ENCODE peak calls at places on chromosomes 4 and X, in six cellular contexts. E is trophoblast cell, V is IMR-90, G is neuronal stem cell, F is H1, T is mesenchymal stem cell. R is an unnamed sample.
A peak's percentile ranks its signal among the peaks of the same experiment; 100 is the strongest.

GRCh38 chrX:134735015-134735414 is 76.7 kb upstream of the PLAC1 start:
- DNase-seq in E (no peak), V (no peak), G (no peak), T (no peak), F (no peak), R (no peak)

GRCh38 chr4:174681723-174682300 is 147.2 kb downstream of the GLRA3 start:
- DNase-seq in F (no peak), E (peak; percentile 17), V (peak; percentile 25), G (no peak), T (peak; percentile 52), R (no peak)

GRCh38 chr4:88147799-88148217 is 10.6 kb downstream of the ABCG2 start:
- DNase-seq in V (no peak), E (peak; percentile 94), G (no peak), F (no peak), T (peak; percentile 51), R (no peak)

GRCh38 chr4:73609688-73610087 is 10.5 kb downstream of the RASSF6 start:
- DNase-seq in G (no peak), E (no peak), F (no peak), V (peak; percentile 73), T (peak; percentile 62), R (no peak)

GRCh38 chrX:150664290-150664689 is 28.9 kb upstream of the MTMR1 start:
- DNase-seq in F (no peak), T (no peak), E (peak; percentile 11), G (no peak), V (no peak), R (no peak)

GRCh38 chrX:131366387-131366786 is 77.3 kb upstream of the IGSF1 start:
- DNase-seq in T (peak; percentile 35), F (no peak), V (no peak), G (no peak), E (peak; percentile 15), R (no peak)

GRCh38 chr4:84750956-84751275 is 168.0 kb downstream of the CDS1 start:
- DNase-seq in F (no peak), G (no peak), E (no peak), T (no peak), V (no peak), R (no peak)

GRCh38 chrX:13077168-13077567 is 32.7 kb upstream of the FAM9C start:
- DNase-seq in E (no peak), F (no peak), V (peak; percentile 47), T (peak; percentile 73), G (no peak), R (no peak)

GRCh38 chrX:139828037-139828436 is 104.8 kb downstream of the ATP11C start:
- DNase-seq in T (peak; percentile 37), F (no peak), G (no peak), E (no peak), V (no peak), R (no peak)

GRCh38 chr4:170400346-170400745 is 310.6 kb upstream of the AADAT start:
- DNase-seq in E (no peak), G (no peak), V (no peak), T (no peak), F (no peak), R (no peak)

GRCh38 chrX:46433892-46434291 is 111.3 kb downstream of the ZNF674 start:
- DNase-seq in V (peak; percentile 52), E (no peak), G (no peak), F (no peak), T (peak; percentile 33), R (no peak)

GRCh38 chrX:108437789-108438623 is at the start of gene COL4A6:
- DNase-seq in G (peak; percentile 45), V (no peak), F (peak; percentile 9), T (peak; percentile 37), E (no peak), R (peak; percentile 85)

GRCh38 chr4:10023050-10023419 is 1.7 kb upstream of the SLC2A9 start:
- DNase-seq in T (no peak), F (no peak), V (no peak), E (no peak), G (no peak), R (peak; percentile 8)

GRCh38 chrX:122641136-122641535 is 542.9 kb upstream of the GRIA3 start:
- DNase-seq in T (no peak), V (no peak), F (no peak), G (no peak), E (peak; percentile 18), R (no peak)

GRCh38 chrX:43733699-43734098 is 77.6 kb downstream of the MAOA start:
- DNase-seq in T (no peak), G (no peak), F (no peak), E (no peak), V (no peak), R (no peak)

GRCh38 chr4:83629945-83630684 is 94.2 kb downstream of the GPAT3 start:
- DNase-seq in E (peak; percentile 27), V (peak; percentile 82), G (no peak), F (no peak), T (peak; percentile 69), R (no peak)

GRCh38 chrX:155216940-155217450 is 735 bp downstream of the VBP1 start:
- DNase-seq in T (no peak), F (no peak), E (no peak), V (peak; percentile 4), G (peak; percentile 1), R (no peak)

GRCh38 chrX:47321386-47321785 is 49.0 kb upstream of the ZNF157 start:
- DNase-seq in E (peak; percentile 61), G (peak; percentile 57), F (peak; percentile 78), V (peak; percentile 43), T (peak; percentile 51), R (peak; percentile 93)

GRCh38 chr4:14879643-14880042 is 122.6 kb upstream of the CPEB2 start:
- DNase-seq in E (peak; percentile 47), F (no peak), G (no peak), V (no peak), T (no peak), R (no peak)

GRCh38 chr4:156633846-156634245 is 337.8 kb downstream of the PDGFC start:
- DNase-seq in E (no peak), G (no peak), T (no peak), F (no peak), V (no peak), R (no peak)

GRCh38 chr4:1336079-1336478 is 10.9 kb upstream of the UVSSA start:
- DNase-seq in F (no peak), V (peak; percentile 39), T (peak; percentile 77), G (no peak), E (peak; percentile 97), R (no peak)

GRCh38 chr4:119755599-119755998 is 127.0 kb upstream of the PDE5A start:
- DNase-seq in T (no peak), V (peak; percentile 63), E (no peak), F (no peak), G (no peak), R (no peak)

GRCh38 chr4:52051213-52051614 is at the start of gene SPATA18:
- DNase-seq in V (no peak), T (peak; percentile 37), E (no peak), G (no peak), F (no peak), R (peak; percentile 28)

GRCh38 chrX:4265036-4265435 is 551.6 kb upstream of the PRKX start:
- DNase-seq in T (no peak), G (no peak), E (no peak), V (no peak), F (no peak), R (no peak)

GRCh38 chr4:18571252-18571885 is 549.8 kb upstream of the LCORL start:
- DNase-seq in G (no peak), V (no peak), T (no peak), E (peak; percentile 63), F (no peak), R (no peak)

GRCh38 chr4:151887151-151887815 is 126.5 kb upstream of the GATB start:
- DNase-seq in F (no peak), T (no peak), G (no peak), V (no peak), E (peak; percentile 37), R (no peak)

GRCh38 chr4:74223098-74223497 is 65.2 kb downstream of the MTHFD2L start:
- DNase-seq in E (no peak), G (no peak), F (no peak), V (no peak), T (no peak), R (no peak)

GRCh38 chr4:14125375-14126129 is 498.0 kb upstream of the BOD1L1 start:
- DNase-seq in T (no peak), V (no peak), F (no peak), G (no peak), E (peak; percentile 19), R (no peak)

GRCh38 chr4:140793291-140793690 is 37.1 kb upstream of the TBC1D9 start:
- DNase-seq in F (no peak), G (no peak), V (no peak), E (no peak), T (no peak), R (no peak)

GRCh38 chr4:687048-687974 is 1.6 kb downstream of the SLC49A3 start:
- DNase-seq in T (peak; percentile 94), G (no peak), V (peak; percentile 77), F (no peak), E (peak; percentile 92), R (peak; percentile 76)

GRCh38 chr4:5882947-5883346 is 9.9 kb downstream of the CRMP1 start:
- DNase-seq in F (no peak), T (no peak), G (no peak), V (no peak), E (no peak), R (no peak)
- H3K79me1 ChIP-seq in F (peaks cover 33% of the 10 kb centered on the region), T (no peaks in the 10 kb centered on the region), G (peaks cover 22% of the 10 kb centered on the region), V (no peaks in the 10 kb centered on the region), E (no peaks in the 10 kb centered on the region), R (peaks cover 22% of the 10 kb centered on the region)

GRCh38 chr4:54065282-54066087 is 1.1 kb upstream of the CHIC2 start:
- DNase-seq in T (peak; percentile 54), F (no peak), G (no peak), V (no peak), E (peak; percentile 93), R (no peak)
- H2BK5ac ChIP-seq in T (no peak overlapping the region), F (no peak overlapping the region), G (no peak overlapping the region), V (peak overlapping the region; percentile 64), E (peak overlapping the region; percentile 86), R (no peak overlapping the region)

DNA sequence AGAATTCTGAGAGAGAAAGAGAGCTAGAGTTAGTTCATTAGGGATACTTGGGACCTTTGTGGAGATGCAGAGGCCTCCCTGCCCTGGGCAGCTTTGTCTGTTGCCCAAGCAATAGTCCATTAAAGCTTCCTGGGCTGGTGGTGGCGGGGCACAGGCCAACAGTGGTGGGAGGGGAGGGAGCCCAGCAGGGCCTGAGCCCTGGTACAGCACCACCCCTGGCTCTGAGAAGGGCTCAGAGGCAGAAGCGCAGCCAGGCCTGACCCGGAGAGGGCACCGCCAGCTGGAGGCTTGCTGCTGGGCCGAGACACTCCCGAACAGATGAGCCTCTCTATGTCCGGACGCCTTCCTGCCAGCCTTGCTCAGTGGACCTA is 65.3 kb downstream of the EFNB1 start:
- DNase-seq in F (no peak), T (no peak), E (no peak), V (no peak), G (no peak), R (no peak)
- H2AFZ ChIP-seq in F (no peak overlapping the region), T (peak overlapping the region; percentile 71), E (peak overlapping the region; percentile 17), V (no peak overlapping the region), G (peak overlapping the region; percentile 92), R (no peak overlapping the region)

GRCh38 chr4:5881340-5881739 is 11.5 kb downstream of the CRMP1 start:
- DNase-seq in G (no peak), T (no peak), V (peak; percentile 6), E (no peak), F (no peak), R (no peak)

DNA sequence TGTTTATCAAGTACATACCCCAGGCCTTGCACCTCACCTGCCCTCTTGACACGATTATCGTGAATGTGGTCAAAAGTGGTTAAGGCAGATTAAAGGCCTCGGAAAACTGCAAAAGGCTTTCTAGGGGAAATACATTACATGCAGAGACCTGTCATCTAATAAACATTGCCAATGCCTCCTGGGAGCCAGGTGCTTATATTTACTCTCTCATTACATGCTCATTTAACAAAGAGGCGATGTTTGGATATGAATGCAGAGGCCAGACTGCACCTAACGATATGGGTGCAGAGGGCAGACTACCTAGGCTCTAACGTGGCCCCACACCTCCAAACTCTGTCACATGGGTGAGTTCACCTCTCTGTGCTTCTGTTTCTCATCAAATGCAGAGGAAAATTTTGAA is 14.5 kb downstream of the CRMP1 start:
- DNase-seq in E (no peak), F (no peak), G (no peak), V (no peak), T (no peak), R (no peak)
- H3K79me1 ChIP-seq in E (no peaks in the 10 kb centered on the region), F (peaks cover 39% of the 10 kb centered on the region), G (peaks cover 17% of the 10 kb centered on the region), V (no peaks in the 10 kb centered on the region), T (no peaks in the 10 kb centered on the region), R (peaks cover 36% of the 10 kb centered on the region)